ENCODE peak calls at places on chromosomes 13 and 19, in four cellular contexts. M is activated T-cell treated with anti-CD3 and anti-CD28 coated beads, Interleukin-2, amount 50 U/mL, for 24 hours; L is stimulated activated CD4-positive, alpha-beta T cell treated with anti-CD3 and anti-CD28 coated beads, Interleukin-2, amount 100 ng/mL, for 48 hours; Y is caudate nucleus. N is an unnamed sample.

GRCh38 chr13:98147521-98147920 is 4.6 kb downstream of the FARP1 start:
- DNase-seq in Y (no peak), M (no peak), L (no peak), N (no peak)

GRCh38 chr13:65504213-65504612 is 1725.9 kb downstream of the PCDH9 start:
- DNase-seq in L (no peak), M (no peak), Y (no peak), N (no peak)

GRCh38 chr13:109156181-109156935 is 526.9 kb downstream of the MYO16 start:
- DNase-seq in L (no peak), M (no peak), Y (no peak), N (peak; percentile 80)

GRCh38 chr13:20411638-20412342 is 113.9 kb downstream of the CRYL1 start:
- DNase-seq in L (peak; percentile 29), M (no peak), Y (no peak), N (no peak)

GRCh38 chr13:44790289-44790688 is 199.0 kb downstream of the NUFIP1 start:
- DNase-seq in L (no peak), Y (no peak), M (no peak), N (no peak)

GRCh38 chr19:33208904-33209843 is 15.0 kb downstream of the LRP3 start:
- DNase-seq in M (no peak), L (no peak), Y (no peak), N (no peak)

GRCh38 chr13:61107989-61108388 is 307.7 kb downstream of the PCDH20 start:
- DNase-seq in Y (no peak), L (no peak), M (no peak), N (no peak)

GRCh38 chr19:1665565-1666047 is 13.2 kb upstream of the TCF3 start:
- DNase-seq in Y (no peak), M (no peak), L (no peak), N (no peak)

GRCh38 chr19:1295169-1296012 is 9.7 kb downstream of the EFNA2 start:
- DNase-seq in M (peak; percentile 64), Y (no peak), L (peak; percentile 55), N (no peak)

GRCh38 chr13:95073826-95074345 is 227.4 kb downstream of the ABCC4 start:
- DNase-seq in L (no peak), M (no peak), Y (no peak), N (no peak)

GRCh38 chr19:294341-294818 is 3.2 kb upstream of the PLPP2 start:
- DNase-seq in L (no peak), M (no peak), Y (no peak), N (no peak)

GRCh38 chr13:114268344-114269280 is 12.8 kb upstream of the UPF3A start:
- DNase-seq in Y (no peak), L (no peak), M (no peak), N (no peak)

GRCh38 chr13:75355609-75356008 is 126.4 kb downstream of the TBC1D4 start:
- DNase-seq in L (no peak), M (no peak), Y (no peak), N (no peak)

GRCh38 chr13:77507931-77508776 is 27.4 kb upstream of the SCEL start:
- DNase-seq in L (no peak), M (no peak), Y (no peak), N (peak; percentile 95)

GRCh38 chr13:40228981-40229380 is 437.5 kb downstream of the FOXO1 start:
- DNase-seq in L (no peak), M (no peak), Y (no peak), N (peak; percentile 50)

GRCh38 chr13:88074794-88075509 is 403.8 kb downstream of the SLITRK5 start:
- DNase-seq in Y (no peak), M (no peak), L (no peak), N (no peak)

GRCh38 chr13:45198041-45198440 is 2.8 kb downstream of the KCTD4 start:
- DNase-seq in Y (no peak), L (no peak), M (no peak), N (no peak)

GRCh38 chr19:38671654-38672053 is 24.2 kb downstream of the ACTN4 start:
- DNase-seq in Y (no peak), L (no peak), M (no peak), N (no peak)

GRCh38 chr13:64054306-64054705 is 2638.7 kb upstream of the PCDH20 start:
- DNase-seq in M (no peak), L (no peak), Y (no peak), N (no peak)

GRCh38 chr13:79932556-79932955 is 408.4 kb downstream of the SPRY2 start:
- DNase-seq in Y (no peak), L (no peak), M (no peak), N (no peak)

GRCh38 chr19:21462540-21462939 is 42.9 kb upstream of the ZNF429 start:
- DNase-seq in M (no peak), L (no peak), Y (no peak), N (no peak)

GRCh38 chr13:36369268-36370107 is 23.3 kb upstream of the SPART start:
- DNase-seq in Y (no peak), M (no peak), L (no peak), N (peak; percentile 14)

GRCh38 chr13:66162470-66162869 is 1067.7 kb downstream of the PCDH9 start:
- DNase-seq in Y (no peak), L (no peak), M (no peak), N (no peak)

GRCh38 chr13:95553614-95554385 is 1.3 kb downstream of the CLDN10 start:
- DNase-seq in L (no peak), Y (no peak), M (no peak), N (no peak)

GRCh38 chr13:112746044-112746443 is 56.2 kb downstream of the ATP11A start:
- DNase-seq in M (no peak), L (no peak), Y (no peak), N (no peak)

GRCh38 chr13:108993346-108993745 is 363.9 kb downstream of the MYO16 start:
- DNase-seq in Y (no peak), M (no peak), L (no peak), N (no peak)

GRCh38 chr13:36157475-36157874 is 26.3 kb upstream of the DCLK1 start:
- DNase-seq in Y (no peak), L (no peak), M (no peak), N (no peak)